ENCODE peak calls at places on chromosomes 12 and 14, in six cellular contexts. I is fibroblast of lung, Q is cardiac muscle cell, Y is mammary epithelial cell, U is right atrium auricular region, V is HL-60. M is an unnamed sample. For H3K27me3, the result is how much of the 10 kb centered on the place peaks cover.

GRCh38 chr12:29146201-29146600 is 2.9 kb upstream of the FAR2 start:
- DNase-seq in V (no peak), I (no peak), U (no peak), Y (no peak), Q (no peak), M (no peak)

GRCh38 chr12:98816720-98817119 is 171.6 kb downstream of the APAF1 start:
- DNase-seq in I (no peak), Y (no peak), V (no peak), U (no peak), Q (no peak), M (no peak)

GRCh38 chr14:51014625-51015024 is 70.3 kb upstream of the PYGL start:
- DNase-seq in Y (no peak), Q (no peak), V (no peak), U (no peak), I (no peak), M (no peak)

GRCh38 chr12:80161612-80162011 is 62.3 kb downstream of the OTOGL start:
- DNase-seq in I (no peak), Q (no peak), V (no peak), U (no peak), Y (no peak), M (no peak)

GRCh38 chr12:130427381-130427887 is 89.7 kb downstream of the PIWIL1 start:
- DNase-seq in Y (no peak), I (no peak), U (no peak), Q (no peak), V (no peak), M (no peak)

GRCh38 chr14:81343166-81343565 is 57.0 kb downstream of the STON2 start:
- DNase-seq in U (no peak), Y (no peak), V (no peak), Q (no peak), I (no peak), M (no peak)

GRCh38 chr14:23052182-23052623 is 5.1 kb downstream of the CDH24 start:
- DNase-seq in U (no peak), V (no peak), Y (peak), I (no peak), Q (no peak), M (peak)

GRCh38 chr14:98513558-98513957 is 758.4 kb downstream of the BCL11B start:
- DNase-seq in U (no peak), I (no peak), V (no peak), Y (no peak), Q (no peak), M (no peak)

GRCh38 chr12:67056329-67056728 is 212.8 kb upstream of the CAND1 start:
- DNase-seq in I (no peak), Y (no peak), V (no peak), U (no peak), Q (no peak), M (no peak)

GRCh38 chr12:27967551-27968054 is 4.9 kb downstream of the PTHLH start:
- DNase-seq in Q (no peak), I (no peak), V (no peak), U (no peak), Y (no peak), M (no peak)

GRCh38 chr12:6945613-6946012 is 1.8 kb downstream of the C12orf57 start:
- DNase-seq in Q (no peak), V (no peak), U (no peak), Y (no peak), I (no peak), M (no peak)

GRCh38 chr12:47950856-47951468 is 12.4 kb upstream of the TMEM106C start:
- DNase-seq in V (no peak), U (no peak), I (no peak), Q (no peak), Y (peak), M (no peak)

GRCh38 chr12:94938583-94938982 is 64.9 kb downstream of the NDUFA12 start:
- DNase-seq in Y (no peak), I (no peak), Q (no peak), U (no peak), V (no peak), M (no peak)

GRCh38 chr14:22460461-22461195 is 128.4 kb downstream of the DAD1 start:
- DNase-seq in U (no peak), V (no peak), Y (peak), I (peak), Q (peak), M (no peak)

GRCh38 chr14:95722525-95723190 is 8.7 kb upstream of the TCL1A start:
- DNase-seq in U (no peak), Y (peak), I (no peak), V (no peak), Q (no peak), M (no peak)

DNA sequence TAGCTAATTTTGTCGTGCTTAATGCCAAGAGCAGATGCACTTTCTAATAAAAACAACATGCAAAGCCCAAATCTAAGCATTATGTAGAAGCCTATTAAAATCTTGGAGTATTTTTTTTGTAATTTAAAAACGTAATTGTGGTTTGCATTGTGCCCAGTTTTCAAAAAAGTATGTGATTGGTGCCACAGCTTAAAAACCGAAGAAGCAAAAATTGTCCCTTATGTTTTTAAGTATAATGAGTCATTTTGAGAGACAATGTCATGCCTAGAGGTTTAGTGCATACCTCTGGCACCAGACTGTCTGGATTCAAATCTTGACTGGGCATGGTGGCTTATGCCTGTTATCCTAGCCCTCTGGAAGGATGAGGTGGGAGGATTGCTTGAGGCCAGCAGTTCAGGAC is 464.8 kb upstream of the RGS6 start:
- DNase-seq in V (no peak), I (no peak), Y (no peak), Q (no peak), U (no peak), M (no peak)
- H3K27me3 ChIP-seq in V (under half), I (under half), Y (under half), Q (under half), U (under half), M (under half)

GRCh38 chr12:2494490-2495192 is 300.1 kb upstream of the FKBP4 start:
- DNase-seq in Q (peak), U (no peak), I (peak), V (no peak), Y (no peak), M (no peak)

GRCh38 chr12:2495452-2496112 is 299.2 kb upstream of the FKBP4 start:
- DNase-seq in Y (no peak), V (no peak), U (no peak), Q (no peak), I (no peak), M (no peak)

GRCh38 chr12:2490746-2491145 is 304.0 kb upstream of the FKBP4 start:
- DNase-seq in Q (no peak), I (no peak), Y (no peak), V (no peak), U (no peak), M (no peak)

GRCh38 chr12:2492166-2492705 is 302.5 kb upstream of the FKBP4 start:
- DNase-seq in U (no peak), Q (no peak), Y (no peak), V (no peak), I (no peak), M (no peak)

GRCh38 chr12:2493086-2493485 is 301.7 kb upstream of the FKBP4 start:
- DNase-seq in I (no peak), V (no peak), Y (no peak), U (no peak), Q (no peak), M (no peak)
- TF ChIP-seq CTCF in I (no peak), V (no peak), Y (no peak), U (no peak), Q (no peak), M (no peak)

DNA sequence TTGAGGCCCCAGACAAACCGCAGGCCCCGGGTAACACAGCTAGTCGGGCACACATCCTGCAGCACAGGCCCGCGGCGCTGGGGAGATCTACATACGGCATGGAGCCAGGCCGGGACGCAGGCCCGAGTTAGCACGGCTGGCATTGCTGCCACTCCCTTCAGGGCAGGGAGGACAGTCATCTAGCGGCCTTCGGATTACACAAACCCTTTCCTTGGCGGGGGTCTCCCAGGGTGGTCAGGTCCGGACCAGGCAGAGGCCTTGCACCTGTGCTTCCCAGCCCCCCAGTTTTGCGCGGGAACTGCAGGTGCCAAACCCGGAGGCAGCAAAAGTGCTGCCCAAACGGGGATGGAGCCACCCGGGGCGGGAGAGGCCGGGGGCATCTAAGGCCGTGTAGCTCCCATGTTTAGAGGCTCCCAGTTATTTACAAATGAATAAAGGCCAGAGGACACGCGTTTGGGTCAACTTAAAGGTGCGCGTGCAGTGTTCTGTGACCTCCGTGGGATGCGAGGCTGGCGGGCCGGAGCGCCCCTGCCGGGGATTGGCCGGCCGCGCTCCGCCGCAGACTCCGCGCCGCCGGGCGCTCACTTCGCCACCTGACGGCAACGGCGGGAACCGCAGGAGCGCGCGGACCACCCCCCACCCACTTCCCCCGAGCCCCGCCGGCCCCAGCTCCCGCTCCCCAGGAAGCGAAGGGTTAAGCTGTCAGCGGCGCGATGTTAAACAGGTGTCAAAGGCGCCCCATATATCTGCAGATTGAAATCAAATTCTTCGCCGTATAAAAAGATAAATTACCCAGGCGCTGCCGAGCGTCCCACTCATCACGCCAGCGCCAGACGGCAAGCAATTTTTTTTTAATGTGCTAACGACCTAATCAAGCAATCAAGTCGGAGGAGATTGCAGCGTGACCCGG is 18.1 kb downstream of the VSX2 start:
- DNase-seq in U (no peak), Y (no peak), Q (peak), V (peak), I (peak), M (peak)
- H3K27me3 ChIP-seq in U (under half), Y (under half), Q (half or more), V (under half), I (under half), M (under half)

GRCh38 chr12:103758310-103759089 is 82.5 kb downstream of the NT5DC3 start:
- DNase-seq in I (no peak), Q (no peak), V (no peak), U (no peak), Y (no peak), M (no peak)
- TF ChIP-seq CTCF in I (no peak), Q (no peak), V (no peak), U (no peak), Y (no peak), M (no peak)